ENCODE peak calls at places on chromosomes 4 and X, in four cellular contexts. B is IMR-90, Q is uterus, Y is NCI-H82. X is an unnamed sample.

GRCh38 chrX:8971116-8971515 is 62.8 kb downstream of the FAM9B start:
- DNase-seq in B (peak), Q (no peak), Y (peak), X (peak)

GRCh38 chrX:69493193-69493592 is 10.9 kb upstream of the NALF2 start:
- DNase-seq in B (no peak), Q (no peak), Y (peak), X (no peak)

GRCh38 chrX:24276011-24276410 is 37.9 kb downstream of the SUPT20HL2 start:
- DNase-seq in B (no peak), Q (no peak), Y (peak), X (no peak)

GRCh38 chrX:132692066-132692465 is 203.2 kb upstream of the MBNL3 start:
- DNase-seq in B (no peak), Q (peak), Y (no peak), X (no peak)

GRCh38 chr4:48162162-48162561 is 28.1 kb upstream of the TXK start:
- DNase-seq in B (peak), Q (no peak), Y (no peak), X (no peak)

GRCh38 chr4:40837094-40837870 is 87.5 kb downstream of the NSUN7 start:
- DNase-seq in B (no peak), Q (no peak), Y (no peak), X (no peak)

GRCh38 chrX:117543885-117544284 is 572.7 kb downstream of the KLHL13 start:
- DNase-seq in B (no peak), Q (no peak), Y (no peak), X (no peak)

GRCh38 chrX:68914337-68914989 is 85.6 kb downstream of the EFNB1 start:
- DNase-seq in B (no peak), Q (no peak), Y (no peak), X (no peak)

GRCh38 chr4:184295206-184295605 is 77.5 kb upstream of the ENPP6 start:
- DNase-seq in B (no peak), Q (no peak), Y (no peak), X (no peak)

GRCh38 chr4:27836505-27836904 is 975.9 kb downstream of the STIM2 start:
- DNase-seq in B (peak), Q (no peak), Y (no peak), X (no peak)

GRCh38 chr4:130054895-130055294 is 958.9 kb downstream of the C4orf33 start:
- DNase-seq in B (no peak), Q (no peak), Y (no peak), X (no peak)

GRCh38 chr4:163755013-163755412 is 260.5 kb downstream of the TMA16 start:
- DNase-seq in B (peak), Q (no peak), Y (peak), X (no peak)

GRCh38 chr4:146442801-146443200 is 78.9 kb downstream of the SLC10A7 start:
- DNase-seq in B (peak), Q (no peak), Y (no peak), X (no peak)

GRCh38 chr4:133148690-133149363 is at the start of gene PCDH10:
- DNase-seq in B (peak), Q (peak), Y (peak), X (peak)

GRCh38 chrX:118655561-118656246 is 71.7 kb upstream of the IL13RA1 start:
- DNase-seq in B (peak), Q (no peak), Y (no peak), X (no peak)

GRCh38 chr4:166493828-166494432 is 620.9 kb downstream of the TLL1 start:
- DNase-seq in B (no peak), Q (no peak), Y (no peak), X (no peak)

GRCh38 chr4:26267087-26267486 is 53.7 kb upstream of the RBPJ start:
- DNase-seq in B (peak), Q (peak), Y (no peak), X (no peak)

GRCh38 chr4:148095346-148095923 is 346.8 kb downstream of the NR3C2 start:
- DNase-seq in B (no peak), Q (no peak), Y (no peak), X (no peak)

GRCh38 chrX:153474718-153475117 is 4.3 kb upstream of the HAUS7 start:
- DNase-seq in B (peak), Q (peak), Y (no peak), X (no peak)

GRCh38 chr4:53589511-53589910 is 1.8 kb downstream of the LNX1 start:
- DNase-seq in B (no peak), Q (no peak), Y (no peak), X (no peak)

GRCh38 chrX:25726539-25726938 is 411.6 kb upstream of the MAGEB18 start:
- DNase-seq in B (no peak), Q (no peak), Y (no peak), X (no peak)

GRCh38 chr4:128560754-128561495 is 248.6 kb upstream of the JADE1 start:
- DNase-seq in B (peak), Q (no peak), Y (peak), X (no peak)

GRCh38 chrX:97843200-97843811 is 959.6 kb downstream of the RPA4 start:
- DNase-seq in B (no peak), Q (no peak), Y (no peak), X (no peak)

GRCh38 chr4:10622728-10623127 is 61.8 kb downstream of the CLNK start:
- DNase-seq in B (no peak), Q (no peak), Y (peak), X (no peak)

GRCh38 chr4:70187216-70187615 is 8.3 kb upstream of the ODAM start:
- DNase-seq in B (no peak), Q (no peak), Y (no peak), X (no peak)

GRCh38 chr4:121091941-121092340 is 19.6 kb upstream of the NDNF start:
- DNase-seq in B (no peak), Q (no peak), Y (no peak), X (no peak)

GRCh38 chrX:77953708-77954107 is 15.7 kb downstream of the PGAM4 start:
- DNase-seq in B (peak), Q (no peak), Y (no peak), X (no peak)

GRCh38 chr4:8351931-8352367 is 82.4 kb downstream of the HTRA3 start:
- DNase-seq in B (peak), Q (peak), Y (no peak), X (no peak)

GRCh38 chrX:103722505-103722904 is 11.8 kb downstream of the TMEM31 start:
- DNase-seq in B (peak), Q (peak), Y (no peak), X (no peak)

GRCh38 chrX:11143931-11144678 is 33.0 kb downstream of the HCCS start:
- DNase-seq in B (peak), Q (peak), Y (peak), X (peak)

GRCh38 chr4:47771020-47771419 is 66.8 kb downstream of the CORIN start:
- DNase-seq in B (no peak), Q (no peak), Y (no peak), X (no peak)